ENCODE peak calls at places on chromosomes 2 and 18, in seven cellular contexts. B, U, G, P, K, Q and O are unnamed samples.

GRCh38 chr18:24326211-24326610 is 71.4 kb downstream of the OSBPL1A start:
- DNase-seq in P (no peak), G (no peak), B (no peak), U (no peak), Q (no peak), K (no peak), O (no peak)

GRCh38 chr2:207823865-207824264 is 54.2 kb upstream of the FZD5 start:
- DNase-seq in P (no peak), B (no peak), G (no peak), U (no peak), Q (no peak), K (no peak), O (no peak)

GRCh38 chr2:157468931-157469708 is 25.2 kb upstream of the CYTIP start:
- DNase-seq in B (no peak), G (no peak), P (peak; percentile 71), K (peak; percentile 78), Q (no peak), U (no peak), O (no peak)

GRCh38 chr18:72155327-72155726 is 388.8 kb downstream of the CBLN2 start:
- DNase-seq in G (no peak), P (no peak), Q (no peak), U (no peak), K (no peak), B (no peak), O (no peak)

GRCh38 chr2:95010697-95011096 is 14.8 kb upstream of the MAL start:
- DNase-seq in G (no peak), Q (no peak), B (no peak), K (no peak), P (no peak), U (no peak), O (no peak)

GRCh38 chr2:239952665-239953417 is 72.3 kb downstream of the NDUFA10 start:
- DNase-seq in G (no peak), K (no peak), B (no peak), U (no peak), Q (no peak), P (no peak), O (no peak)

GRCh38 chr2:60533114-60534033 is 20.1 kb downstream of the BCL11A start:
- DNase-seq in K (peak; percentile 75), P (peak; percentile 89), B (no peak), U (no peak), Q (no peak), G (no peak), O (no peak)

GRCh38 chr2:71458413-71459083 is 5.2 kb downstream of the DYSF start:
- DNase-seq in B (no peak), G (no peak), Q (no peak), K (peak; percentile 70), P (peak; percentile 58), U (no peak), O (no peak)

GRCh38 chr2:114642371-114642770 is 199.9 kb downstream of the DPP10 start:
- DNase-seq in K (no peak), Q (peak; percentile 20), P (no peak), G (no peak), U (peak; percentile 22), B (no peak), O (no peak)

GRCh38 chr2:12331698-12332097 is 385.0 kb upstream of the TRIB2 start:
- DNase-seq in P (no peak), B (no peak), G (no peak), Q (no peak), K (no peak), U (no peak), O (no peak)

GRCh38 chr2:239378021-239378917 is 22.6 kb downstream of the HDAC4 start:
- DNase-seq in U (no peak), K (no peak), G (no peak), B (no peak), P (no peak), Q (no peak), O (no peak)

GRCh38 chr2:219230201-219230540 is 565 bp downstream of the ANKZF1 start:
- DNase-seq in B (peak; percentile 51), G (no peak), Q (peak; percentile 51), K (peak; percentile 67), P (peak; percentile 55), U (peak; percentile 79), O (no peak)

GRCh38 chr2:85188852-85189251 is 55.7 kb downstream of the TCF7L1 start:
- DNase-seq in B (no peak), G (no peak), Q (no peak), P (no peak), K (peak; percentile 31), U (no peak), O (no peak)

GRCh38 chr2:34266908-34267697 is 668.0 kb upstream of the FAM98A start:
- DNase-seq in P (no peak), U (no peak), K (no peak), G (no peak), B (peak; percentile 27), Q (no peak), O (no peak)

DNA sequence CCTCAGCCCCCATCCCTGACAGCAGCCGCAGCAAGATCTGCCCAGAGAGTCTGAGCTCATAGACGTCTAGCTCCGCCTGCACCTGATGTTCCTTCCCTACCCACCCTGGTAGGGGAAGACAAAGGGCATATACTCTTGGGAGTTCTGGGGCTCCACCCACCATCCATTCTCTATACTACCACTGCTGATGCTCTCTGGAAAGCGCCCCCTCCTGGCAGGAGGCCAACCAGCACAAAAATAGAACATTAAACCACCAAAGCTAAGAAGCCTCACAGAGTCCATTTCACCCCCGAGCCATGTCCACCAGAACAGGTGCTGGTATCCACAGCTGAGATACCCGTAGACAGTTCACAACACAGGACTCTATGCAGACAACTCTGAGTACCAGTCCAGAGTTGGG is 662.6 kb upstream of the FAM98A start:
- DNase-seq in P (no peak), U (peak; percentile 11), K (no peak), G (no peak), Q (no peak), B (no peak), O (no peak)
- H3K18ac ChIP-seq in P (no peak overlapping the region), U (no peak overlapping the region), K (no peak overlapping the region), G (peak overlapping the region; percentile 77), Q (no peak overlapping the region), B (no peak overlapping the region), O (no peak overlapping the region)

DNA sequence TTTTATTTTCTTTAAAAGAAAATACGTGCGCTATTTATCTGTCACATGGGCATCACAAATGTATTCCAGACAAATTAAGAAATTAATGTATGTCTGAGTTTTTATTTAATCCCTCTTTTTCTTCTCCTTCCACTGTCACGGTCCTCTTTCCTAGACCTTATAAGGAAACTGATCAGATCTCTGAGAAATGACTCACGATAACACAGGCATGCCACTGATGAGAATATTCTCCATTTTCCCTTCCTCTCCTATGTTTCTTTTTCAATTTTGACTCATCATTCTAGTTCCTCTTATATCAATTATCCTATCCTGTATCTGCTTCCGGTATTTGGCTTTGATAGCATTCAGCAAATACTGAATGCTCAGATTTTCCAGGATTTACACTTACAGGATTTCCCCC is 121.8 kb downstream of the DSC3 start:
- DNase-seq in K (no peak), Q (no peak), B (no peak), P (no peak), G (no peak), U (no peak), O (no peak)
- H3K18ac ChIP-seq in K (no peak overlapping the region), Q (no peak overlapping the region), B (no peak overlapping the region), P (no peak overlapping the region), G (no peak overlapping the region), U (no peak overlapping the region), O (no peak overlapping the region)

GRCh38 chr2:190402986-190403385 is 5.2 kb upstream of the MFSD6 start:
- DNase-seq in G (no peak), P (no peak), K (no peak), B (no peak), U (no peak), Q (no peak), O (no peak)

GRCh38 chr2:190406805-190407204 is 1.4 kb upstream of the MFSD6 start:
- DNase-seq in B (no peak), K (no peak), U (no peak), G (no peak), Q (no peak), P (no peak), O (no peak)

GRCh38 chr2:190404487-190404886 is 3.7 kb upstream of the MFSD6 start:
- DNase-seq in B (no peak), U (peak; percentile 77), G (no peak), P (peak; percentile 65), K (no peak), Q (peak; percentile 40), O (no peak)

GRCh38 chr2:190405995-190406394 is 2.2 kb upstream of the MFSD6 start:
- DNase-seq in B (no peak), K (no peak), U (no peak), G (no peak), Q (no peak), P (no peak), O (no peak)

GRCh38 chr2:190405069-190405468 is 3.1 kb upstream of the MFSD6 start:
- DNase-seq in K (no peak), Q (no peak), P (no peak), B (no peak), G (no peak), U (no peak), O (no peak)
- H3K18ac ChIP-seq in K (no peak overlapping the region), Q (no peak overlapping the region), P (no peak overlapping the region), B (no peak overlapping the region), G (no peak overlapping the region), U (no peak overlapping the region), O (no peak overlapping the region)

GRCh38 chr2:30456578-30456977 is 9.5 kb downstream of the LCLAT1 start:
- DNase-seq in Q (no peak), B (no peak), U (no peak), G (no peak), P (no peak), K (no peak), O (no peak)
- H3K18ac ChIP-seq in Q (no peak overlapping the region), B (no peak overlapping the region), U (no peak overlapping the region), G (no peak overlapping the region), P (no peak overlapping the region), K (peak overlapping the region; percentile 18), O (no peak overlapping the region)